ENCODE peak calls at places on chromosome 10, in seven cellular contexts. N is SK-N-SH, V is HCT116, I is GM12878, C is H1, K is HepG2, U is K562. Y is an unnamed sample.

GRCh38 chr10:100346351-100346764 is 675 bp upstream of the SCD start:
- DNase-seq in N (peak), V (peak), I (peak), C (peak), K (peak), U (no peak), Y (peak)

GRCh38 chr10:123837771-123838170 is 53.8 kb downstream of the CPXM2 start:
- DNase-seq in N (no peak), V (no peak), I (no peak), C (no peak), K (no peak), U (no peak), Y (no peak)

GRCh38 chr10:94042001-94042813 is 48.5 kb downstream of the PLCE1 start:
- DNase-seq in N (no peak), V (peak), I (peak), C (no peak), K (no peak), U (no peak), Y (peak)

GRCh38 chr10:113983552-113983951 is 60.1 kb upstream of the ADRB1 start:
- DNase-seq in N (no peak), V (no peak), I (no peak), C (no peak), K (no peak), U (no peak), Y (no peak)

GRCh38 chr10:30775779-30776591 is 146.4 kb upstream of the LYZL2 start:
- DNase-seq in N (no peak), V (no peak), I (no peak), C (no peak), K (no peak), U (no peak), Y (no peak)

GRCh38 chr10:67662415-67662814 is 33.6 kb downstream of the CTNNA3 start:
- DNase-seq in N (no peak), V (no peak), I (no peak), C (no peak), K (no peak), U (no peak), Y (no peak)

GRCh38 chr10:47223236-47223635 is 76.8 kb upstream of the GDF10 start:
- DNase-seq in N (no peak), V (no peak), I (no peak), C (no peak), K (no peak), U (no peak), Y (no peak)

GRCh38 chr10:95814011-95814727 is 58.2 kb downstream of the ENTPD1 start:
- DNase-seq in N (no peak), V (no peak), I (no peak), C (no peak), K (peak), U (no peak), Y (no peak)

GRCh38 chr10:109881481-109881880 is 41.8 kb downstream of the XPNPEP1 start:
- DNase-seq in N (no peak), V (no peak), I (no peak), C (no peak), K (no peak), U (no peak), Y (no peak)

GRCh38 chr10:28769147-28769604 is 91.9 kb downstream of the BAMBI start:
- DNase-seq in N (no peak), V (no peak), I (no peak), C (no peak), K (peak), U (no peak), Y (no peak)

GRCh38 chr10:73364964-73365363 is 6.3 kb upstream of the CFAP70 start:
- DNase-seq in N (no peak), V (no peak), I (no peak), C (no peak), K (no peak), U (no peak), Y (no peak)

GRCh38 chr10:90658791-90659190 is 199.0 kb downstream of the HTR7 start:
- DNase-seq in N (no peak), V (peak), I (no peak), C (peak), K (no peak), U (no peak), Y (no peak)

GRCh38 chr10:100043796-100044195 is 34.0 kb upstream of the DNMBP start:
- DNase-seq in N (no peak), V (no peak), I (no peak), C (no peak), K (no peak), U (no peak), Y (no peak)

GRCh38 chr10:70122742-70123141 is 9.9 kb downstream of the AIFM2 start:
- DNase-seq in N (no peak), V (no peak), I (no peak), C (no peak), K (no peak), U (no peak), Y (no peak)

GRCh38 chr10:78599122-78599853 is 469.5 kb upstream of the ZMIZ1 start:
- DNase-seq in N (no peak), V (no peak), I (no peak), C (no peak), K (no peak), U (no peak), Y (peak)

GRCh38 chr10:20771053-20771452 is 126.1 kb downstream of the NEBL start:
- DNase-seq in N (no peak), V (no peak), I (no peak), C (no peak), K (no peak), U (no peak), Y (no peak)

GRCh38 chr10:24721254-24722106 is 2.2 kb downstream of the ARHGAP21 start:
- DNase-seq in N (peak), V (no peak), I (no peak), C (peak), K (no peak), U (peak), Y (no peak)

GRCh38 chr10:129892571-129893045 is 71.5 kb downstream of the EBF3 start:
- DNase-seq in N (peak), V (no peak), I (no peak), C (no peak), K (no peak), U (no peak), Y (no peak)

GRCh38 chr10:95404460-95404858 is 113.7 kb upstream of the PDLIM1 start:
- DNase-seq in N (no peak), V (no peak), I (no peak), C (no peak), K (peak), U (no peak), Y (no peak)

GRCh38 chr10:69242844-69243212 is 22.7 kb downstream of the HKDC1 start:
- DNase-seq in N (no peak), V (no peak), I (no peak), C (no peak), K (no peak), U (no peak), Y (no peak)

GRCh38 chr10:113945075-113945686 is 90.7 kb downstream of the NHLRC2 start:
- DNase-seq in N (no peak), V (peak), I (no peak), C (no peak), K (no peak), U (no peak), Y (peak)

GRCh38 chr10:45553613-45554012 is 119.0 kb downstream of the ZFAND4 start:
- DNase-seq in N (no peak), V (no peak), I (no peak), C (no peak), K (no peak), U (no peak), Y (no peak)

GRCh38 chr10:91349381-91349780 is 60.8 kb upstream of the HECTD2 start:
- DNase-seq in N (no peak), V (no peak), I (no peak), C (no peak), K (no peak), U (no peak), Y (peak)

GRCh38 chr10:6191569-6191968 is 11.2 kb upstream of the PFKFB3 start:
- DNase-seq in N (no peak), V (no peak), I (no peak), C (no peak), K (no peak), U (no peak), Y (no peak)

GRCh38 chr10:6195891-6196290 is 6.8 kb upstream of the PFKFB3 start:
- DNase-seq in N (no peak), V (no peak), I (no peak), C (no peak), K (no peak), U (no peak), Y (no peak)

GRCh38 chr10:6195376-6195775 is 7.4 kb upstream of the PFKFB3 start:
- DNase-seq in N (no peak), V (no peak), I (no peak), C (no peak), K (no peak), U (no peak), Y (no peak)

GRCh38 chr10:6197274-6197673 is 5.5 kb upstream of the PFKFB3 start:
- DNase-seq in N (no peak), V (no peak), I (no peak), C (no peak), K (no peak), U (no peak), Y (no peak)

DNA sequence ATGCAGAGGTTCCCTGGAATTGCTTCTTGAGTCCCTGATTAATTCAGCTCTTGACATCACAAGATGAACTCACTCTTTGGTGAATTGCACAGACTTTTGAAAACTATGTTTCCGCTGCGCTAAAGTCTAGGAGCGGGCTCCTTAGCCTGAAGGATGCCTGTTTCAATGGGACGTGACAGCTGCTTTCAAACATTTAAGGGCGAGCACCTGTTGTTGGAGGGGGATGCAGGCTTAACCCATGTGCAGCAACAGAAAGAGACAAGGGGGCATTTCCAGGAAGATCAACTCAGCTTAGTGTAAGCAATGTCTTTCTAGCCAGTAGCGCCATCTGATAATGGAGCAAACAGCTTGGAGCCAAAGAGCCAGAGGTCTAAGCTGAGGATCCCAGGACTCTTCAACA is 8.4 kb upstream of the PFKFB3 start:
- DNase-seq in N (no peak), V (no peak), I (no peak), C (no peak), K (no peak), U (no peak), Y (no peak)
- TF ChIP-seq JUND in N (no peak), V (no peak), I (no peak), C (no peak), K (no peak), U (no peak), Y (no peak)

DNA sequence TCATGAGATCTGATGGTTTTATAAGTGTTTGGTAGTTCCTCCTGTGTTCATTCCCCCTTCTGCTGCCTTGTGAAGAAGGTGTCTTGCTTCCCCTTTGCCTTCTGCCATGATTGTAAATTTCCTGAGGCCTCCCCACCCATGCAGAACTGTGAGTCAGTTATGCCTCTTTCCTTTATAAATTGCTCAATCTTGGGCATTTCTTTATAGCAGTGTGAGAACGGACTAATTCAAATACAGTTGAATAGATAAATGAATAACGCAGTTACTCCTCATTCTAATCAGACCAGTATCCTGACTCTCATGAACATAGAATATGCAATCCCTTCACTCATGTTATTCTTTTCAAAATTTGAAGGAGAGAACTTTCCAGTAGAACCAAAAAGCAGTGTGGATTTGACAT is 375.0 kb upstream of the FZD8 start:
- DNase-seq in N (no peak), V (no peak), I (no peak), C (no peak), K (no peak), U (no peak), Y (no peak)
- TF ChIP-seq JUND in N (no peak), V (no peak), I (no peak), C (no peak), K (no peak), U (no peak), Y (no peak)

DNA sequence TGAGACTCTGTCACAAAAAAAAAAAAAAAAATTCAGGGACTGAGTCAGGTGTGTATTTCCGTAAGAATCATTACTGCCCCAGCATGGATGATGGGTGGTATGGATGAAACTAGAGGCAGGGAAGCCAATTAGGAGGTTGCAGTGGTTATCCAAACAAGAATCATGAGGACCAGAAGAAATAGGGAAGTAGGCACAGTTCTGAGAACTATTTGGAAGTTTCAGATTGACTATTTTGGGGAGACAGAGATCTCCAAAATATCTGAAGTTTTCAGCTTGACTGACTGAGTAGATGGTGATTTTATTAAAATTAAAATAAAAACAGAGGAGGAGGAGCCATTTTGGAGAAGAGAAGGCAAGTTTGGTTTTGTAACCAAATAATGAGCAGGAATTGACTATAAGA is 119.4 kb upstream of the NRBF2 start:
- DNase-seq in N (no peak), V (no peak), I (no peak), C (no peak), K (no peak), U (no peak), Y (no peak)
- TF ChIP-seq JUND in N (no peak), V (no peak), I (no peak), C (no peak), K (no peak), U (no peak), Y (no peak)

GRCh38 chr10:127447197-127447596 is 101.9 kb upstream of the NPS start:
- DNase-seq in N (no peak), V (no peak), I (no peak), C (no peak), K (no peak), U (no peak), Y (no peak)

GRCh38 chr10:127440371-127440770 is 108.7 kb upstream of the NPS start:
- DNase-seq in N (no peak), V (no peak), I (no peak), C (no peak), K (no peak), U (no peak), Y (no peak)

GRCh38 chr10:127441350-127442219 is 107.5 kb upstream of the NPS start:
- DNase-seq in N (no peak), V (no peak), I (no peak), C (peak), K (no peak), U (no peak), Y (no peak)

GRCh38 chr10:127444155-127444554 is 105.0 kb upstream of the NPS start:
- DNase-seq in N (no peak), V (no peak), I (no peak), C (no peak), K (no peak), U (no peak), Y (no peak)

DNA sequence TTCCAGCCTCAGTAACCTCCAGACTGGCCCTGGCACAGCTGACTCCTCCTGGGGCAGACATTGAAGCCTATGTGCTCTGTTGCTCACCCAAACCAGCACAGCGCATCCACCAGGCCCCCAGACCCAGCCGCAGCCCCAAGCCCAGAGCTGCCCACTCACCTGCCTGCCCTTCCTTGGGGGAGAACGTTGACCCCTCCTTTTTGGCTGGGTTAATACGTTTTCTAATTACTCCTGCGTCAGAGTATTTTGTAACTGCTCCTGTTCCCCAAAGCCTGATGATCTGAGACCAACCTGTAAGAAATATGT is 106.9 kb upstream of the NPS start:
- DNase-seq in N (no peak), V (no peak), I (no peak), C (no peak), K (no peak), U (no peak), Y (no peak)
- TF ChIP-seq JUND in N (no peak), V (no peak), I (no peak), C (no peak), K (no peak), U (no peak), Y (no peak)

GRCh38 chr10:75851946-75852345 is 420.5 kb downstream of the LRMDA start:
- DNase-seq in N (no peak), V (no peak), I (no peak), C (no peak), K (no peak), U (no peak), Y (no peak)
- TF ChIP-seq JUND in N (no peak), V (no peak), I (no peak), C (no peak), K (no peak), U (no peak), Y (no peak)

DNA sequence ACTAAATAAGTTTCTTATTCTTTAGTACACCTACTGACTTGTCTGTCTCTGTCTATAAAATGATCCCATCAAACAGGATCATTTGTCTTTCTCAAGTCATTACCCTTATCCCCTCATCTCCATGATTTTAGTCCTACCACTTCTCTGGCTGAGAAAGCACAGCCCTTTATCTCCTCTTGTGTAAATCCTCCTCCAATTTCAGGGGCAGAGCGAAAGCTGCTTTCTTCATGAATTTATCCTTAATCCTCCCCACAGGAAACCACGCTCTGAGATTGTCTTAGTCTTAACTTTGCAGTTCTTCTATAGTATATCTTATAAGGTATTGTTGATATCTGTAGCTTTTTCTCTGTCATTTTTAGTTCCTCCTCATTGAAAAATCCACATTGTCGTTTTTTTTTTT is 239.7 kb upstream of the PLXDC2 start:
- DNase-seq in N (no peak), V (no peak), I (no peak), C (no peak), K (no peak), U (no peak), Y (no peak)
- TF ChIP-seq JUND in N (no peak), V (no peak), I (no peak), C (no peak), K (no peak), U (no peak), Y (no peak)

GRCh38 chr10:10872035-10872673 is 145.5 kb upstream of the CELF2 start:
- DNase-seq in N (no peak), V (no peak), I (no peak), C (no peak), K (no peak), U (no peak), Y (no peak)

GRCh38 chr10:10873289-10873688 is 144.4 kb upstream of the CELF2 start:
- DNase-seq in N (no peak), V (no peak), I (no peak), C (no peak), K (no peak), U (no peak), Y (no peak)

GRCh38 chr10:10871312-10871711 is 146.4 kb upstream of the CELF2 start:
- DNase-seq in N (no peak), V (no peak), I (no peak), C (no peak), K (no peak), U (no peak), Y (no peak)

GRCh38 chr10:10873915-10874314 is 143.8 kb upstream of the CELF2 start:
- DNase-seq in N (no peak), V (no peak), I (no peak), C (no peak), K (no peak), U (no peak), Y (no peak)

DNA sequence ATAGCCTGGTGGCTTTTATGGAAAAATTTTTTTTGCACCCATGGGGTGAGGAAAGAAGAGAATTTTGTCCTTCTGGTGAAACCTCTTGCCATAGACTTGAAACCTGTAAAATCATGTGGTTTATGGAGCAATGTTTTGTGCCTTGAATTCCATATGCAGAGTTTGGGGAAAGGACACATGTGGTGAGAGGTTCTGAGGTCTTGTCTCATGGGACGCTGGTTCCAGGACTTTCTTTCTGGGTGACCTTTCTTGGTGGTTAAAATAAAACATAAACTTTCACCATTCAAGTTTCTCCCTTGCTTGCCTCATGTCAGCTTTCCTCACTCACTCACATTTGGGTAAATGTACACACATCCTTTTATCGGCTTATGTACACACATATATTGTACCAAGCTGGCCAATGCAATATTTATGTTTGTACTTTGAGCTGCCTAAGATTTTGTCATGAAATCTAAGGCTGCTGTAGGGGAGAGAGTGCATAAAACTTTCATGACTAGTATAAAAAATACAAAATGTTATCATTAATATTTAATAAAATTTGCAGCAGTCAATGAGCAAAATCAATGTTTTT is 144.9 kb upstream of the CELF2 start:
- DNase-seq in N (no peak), V (no peak), I (no peak), C (no peak), K (no peak), U (no peak), Y (no peak)
- TF ChIP-seq JUND in N (no peak), V (no peak), I (no peak), C (no peak), K (no peak), U (no peak), Y (no peak)

GRCh38 chr10:104622598-104623209 is 18.4 kb upstream of the SORCS3 start:
- DNase-seq in N (peak), V (peak), I (no peak), C (peak), K (peak), U (peak), Y (peak)
- TF ChIP-seq JUND in N (no peak), V (no peak), I (no peak), C (no peak), K (no peak), U (no peak), Y (no peak)

GRCh38 chr10:103632247-103632642 is 138.7 kb downstream of the NEURL1 start:
- DNase-seq in N (no peak), V (no peak), I (no peak), C (no peak), K (no peak), U (no peak), Y (no peak)
- TF ChIP-seq JUND in N (no peak), V (no peak), I (no peak), C (no peak), K (no peak), U (no peak), Y (no peak)

GRCh38 chr10:119541046-119541445 is 1.5 kb downstream of the RGS10 start:
- DNase-seq in N (no peak), V (no peak), I (no peak), C (no peak), K (no peak), U (no peak), Y (no peak)
- TF ChIP-seq JUND in N (no peak), V (no peak), I (no peak), C (no peak), K (no peak), U (no peak), Y (no peak)

Y was measured in T47D.